ENCODE peak calls at places on chromosomes 1 and 21, in eight cellular contexts. X is K562, U is suprapubic skin, Y is GM12891, G is GM23338, B is endothelial cell of umbilical vein, L is stomach, Q is transverse colon. F is an unnamed sample.

GRCh38 chr1:185674201-185674600 is 60.0 kb upstream of the HMCN1 start:
- DNase-seq in U (no peak), B (peak), Q (no peak), X (no peak), G (no peak), L (no peak), Y (no peak), F (no peak)

GRCh38 chr1:205598841-205599666 is 32.8 kb downstream of the ELK4 start:
- DNase-seq in U (peak), Q (peak), B (peak), L (peak), X (no peak), G (no peak), Y (no peak), F (no peak)

GRCh38 chr1:236565530-236565929 is 38.8 kb downstream of the HEATR1 start:
- DNase-seq in L (no peak), U (no peak), Q (no peak), B (no peak), Y (no peak), G (peak), X (no peak), F (no peak)

GRCh38 chr1:6052543-6053205 is 7.0 kb downstream of the KCNAB2 start:
- DNase-seq in U (no peak), Y (no peak), G (peak), L (peak), B (peak), X (peak), Q (peak), F (no peak)

GRCh38 chr1:230572121-230573083 is 69.9 kb upstream of the COG2 start:
- DNase-seq in B (no peak), X (no peak), U (no peak), Q (peak), G (peak), Y (no peak), L (peak), F (no peak)

GRCh38 chr1:64864018-64864945 is 102.1 kb downstream of the JAK1 start:
- DNase-seq in X (peak), B (peak), Q (peak), Y (peak), U (no peak), G (no peak), L (peak), F (peak)

GRCh38 chr21:38756746-38757145 is 49.0 kb upstream of the ETS2 start:
- DNase-seq in Y (no peak), G (no peak), U (no peak), X (no peak), L (no peak), Q (no peak), B (no peak), F (no peak)

GRCh38 chr1:70353641-70354331 is 736 bp downstream of the ANKRD13C start:
- DNase-seq in Q (no peak), B (peak), Y (peak), X (peak), L (no peak), G (peak), U (peak), F (peak)

GRCh38 chr21:43792406-43792805 is 3.0 kb downstream of the RRP1 start:
- DNase-seq in B (no peak), Y (no peak), L (no peak), G (no peak), U (no peak), Q (no peak), X (no peak), F (no peak)

GRCh38 chr1:66168919-66169725 is 364.8 kb upstream of the SGIP1 start:
- DNase-seq in L (no peak), Y (no peak), U (no peak), Q (no peak), X (no peak), B (no peak), G (peak), F (no peak)

GRCh38 chr1:17218939-17219338 is 14.0 kb downstream of the PADI1 start:
- DNase-seq in Q (no peak), B (no peak), Y (no peak), U (no peak), L (no peak), G (no peak), X (no peak), F (no peak)
- TF ChIP-seq POLR2AphosphoS5 in Q (no peak), B (no peak), Y (no peak), U (no peak), L (no peak), G (no peak), X (no peak), F (no peak)

DNA sequence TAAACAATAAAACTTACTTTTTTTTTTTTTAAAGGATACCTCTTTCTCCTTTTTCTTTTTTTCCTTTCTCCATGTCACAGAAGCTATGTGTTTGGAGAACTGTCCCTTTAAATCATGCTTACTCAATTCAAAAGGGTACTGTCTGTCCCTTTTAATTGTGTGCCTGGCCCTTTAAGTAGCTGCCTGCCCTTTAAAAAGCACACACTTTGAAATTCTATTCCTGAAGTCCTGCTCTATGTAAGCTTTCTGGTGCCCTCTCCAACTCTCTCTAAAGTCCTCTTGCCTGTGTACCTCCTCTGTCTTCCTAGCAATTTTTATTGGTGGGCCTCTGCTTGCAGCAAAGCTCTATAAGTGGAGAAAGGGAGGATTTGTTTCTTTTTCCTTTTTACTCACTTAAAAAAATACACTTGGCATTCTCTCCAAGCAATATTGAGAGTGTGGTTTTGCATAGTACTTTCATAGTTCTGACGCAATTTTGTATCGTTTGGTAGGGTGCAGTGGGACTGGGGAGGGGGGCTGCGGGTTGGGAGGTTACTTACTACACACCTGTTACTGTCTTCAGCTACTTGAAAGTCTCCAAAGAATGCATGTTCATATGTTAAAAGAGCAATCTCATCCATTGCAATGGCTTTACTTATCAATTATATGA is 135.4 kb downstream of the LMO4 start:
- DNase-seq in U (no peak), G (peak), Q (peak), X (no peak), B (no peak), Y (peak), L (no peak), F (no peak)
- TF ChIP-seq POLR2AphosphoS5 in U (no peak), G (no peak), Q (no peak), X (no peak), B (no peak), Y (no peak), L (no peak), F (no peak)

GRCh38 chr1:7973086-7973485 is 11.6 kb downstream of the PARK7 start:
- DNase-seq in B (no peak), G (no peak), L (no peak), Y (no peak), Q (no peak), U (no peak), X (no peak), F (no peak)

GRCh38 chr1:7972285-7972684 is 10.8 kb downstream of the PARK7 start:
- DNase-seq in X (no peak), G (no peak), L (no peak), B (no peak), U (no peak), Q (no peak), Y (no peak), F (no peak)

GRCh38 chr1:7970250-7970649 is 8.7 kb downstream of the PARK7 start:
- DNase-seq in U (no peak), L (no peak), Q (no peak), G (no peak), Y (no peak), X (no peak), B (no peak), F (no peak)

GRCh38 chr1:7971024-7971423 is 9.5 kb downstream of the PARK7 start:
- DNase-seq in U (no peak), B (no peak), Q (no peak), Y (no peak), X (no peak), L (no peak), G (no peak), F (no peak)

DNA sequence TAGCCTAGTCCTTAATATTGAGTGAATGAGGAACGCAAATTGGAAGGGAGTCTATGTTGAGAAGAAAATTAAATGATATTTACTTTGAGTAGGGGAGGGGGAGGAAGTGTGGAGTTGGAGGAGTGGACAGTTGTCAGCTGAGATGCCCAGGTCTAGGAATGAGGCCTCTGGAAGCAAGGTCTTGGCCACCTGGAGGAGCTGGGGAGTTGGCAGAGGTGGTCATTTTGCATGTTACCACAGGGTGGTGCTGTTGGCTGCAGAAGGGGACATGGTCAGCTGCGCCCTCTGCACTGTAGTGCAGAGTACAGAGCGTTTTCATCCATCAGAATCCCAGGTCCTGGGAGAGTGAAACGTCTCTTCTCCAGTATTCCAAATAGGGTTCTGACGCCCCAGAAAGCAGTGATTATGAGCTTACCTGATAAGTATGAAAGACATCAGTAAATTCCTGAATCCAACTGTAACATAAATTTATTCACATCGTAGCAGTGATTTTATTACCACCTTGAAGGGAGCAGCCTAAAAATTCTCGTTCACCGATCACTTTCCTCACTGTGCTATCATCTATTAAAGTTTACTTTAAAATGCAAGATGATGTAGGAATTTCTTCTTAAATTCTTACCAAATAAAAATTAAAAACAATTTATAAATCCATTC is 13.8 kb downstream of the PARK7 start:
- DNase-seq in U (peak), Q (peak), B (peak), X (peak), L (peak), G (peak), Y (peak), F (no peak)
- TF ChIP-seq POLR2AphosphoS5 in U (no peak), Q (no peak), B (no peak), X (no peak), L (peak), G (no peak), Y (no peak), F (no peak)

DNA sequence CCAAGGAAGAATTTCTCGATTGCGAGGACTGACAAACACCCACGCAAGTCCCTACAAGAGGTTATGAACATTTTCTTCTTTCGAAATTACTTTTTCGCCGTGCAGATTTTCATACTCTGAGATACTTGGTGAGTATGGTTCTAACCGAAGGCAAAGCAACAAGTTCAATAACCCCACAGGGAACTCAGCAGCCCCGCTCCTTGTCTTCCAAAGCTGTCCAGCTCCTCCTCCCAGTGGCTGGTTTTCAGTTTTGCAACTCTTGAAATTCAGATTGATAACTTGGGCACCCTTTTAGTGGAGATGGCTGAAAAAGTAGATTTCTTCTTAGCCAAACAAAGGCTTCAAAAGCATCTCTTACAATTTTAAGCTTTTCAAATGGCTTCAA is 154.4 kb downstream of the SETD4 start:
- DNase-seq in L (no peak), U (no peak), Y (no peak), Q (no peak), X (no peak), G (no peak), B (no peak), F (no peak)
- TF ChIP-seq POLR2AphosphoS5 in L (no peak), U (no peak), Y (no peak), Q (no peak), X (no peak), G (no peak), B (no peak), F (no peak)

F was measured in spleen.